ENCODE peak calls at places on chromosomes 12 and 14, in four cellular contexts. C is Right ventricle myocardium inferior, Y is gastroesophageal sphincter, H is psoas muscle. W is an unnamed sample.

GRCh38 chr14:77980475-77981321 is 180.8 kb downstream of the ADCK1 start:
- ATAC-seq in H (no peak), Y (no peak), C (peak), W (peak)

GRCh38 chr14:94361682-94362081 is 26.7 kb downstream of the SERPINA1 start:
- ATAC-seq in H (no peak), Y (no peak), C (no peak), W (no peak)

GRCh38 chr12:32198555-32198954 is 91.9 kb downstream of the BICD1 start:
- ATAC-seq in C (no peak), Y (no peak), H (no peak), W (peak)

GRCh38 chr12:131151558-131152345 is 198.0 kb downstream of the ADGRD1 start:
- ATAC-seq in Y (no peak), H (no peak), C (peak), W (no peak)

GRCh38 chr12:130655881-130656280 is 60.2 kb downstream of the RIMBP2 start:
- ATAC-seq in Y (no peak), C (no peak), H (no peak), W (no peak)

GRCh38 chr14:61695695-61696527 is 598 bp downstream of the HIF1A start:
- ATAC-seq in C (peak), H (peak), Y (peak), W (peak)

GRCh38 chr12:21989819-21990412 is 48.7 kb upstream of the ABCC9 start:
- ATAC-seq in H (no peak), C (no peak), Y (no peak), W (no peak)

GRCh38 chr12:3313655-3314305 is 177.2 kb upstream of the PRMT8 start:
- ATAC-seq in Y (peak), C (peak), H (no peak), W (no peak)

GRCh38 chr12:29591140-29592020 is 93.9 kb upstream of the OVCH1 start:
- ATAC-seq in Y (peak), H (peak), C (peak), W (no peak)

GRCh38 chr14:72864712-72865365 is 29.1 kb downstream of the DPF3 start:
- ATAC-seq in H (no peak), Y (no peak), C (peak), W (no peak)

GRCh38 chr12:780750-781379 is 28.5 kb downstream of the WNK1 start:
- ATAC-seq in Y (no peak), H (no peak), C (no peak), W (no peak)

GRCh38 chr12:21354641-21355040 is 18.1 kb upstream of the IAPP start:
- ATAC-seq in Y (no peak), H (no peak), C (no peak), W (no peak)

GRCh38 chr14:65303902-65304222 is 108.7 kb upstream of the FUT8 start:
- ATAC-seq in H (no peak), C (no peak), Y (no peak), W (no peak)

GRCh38 chr14:49550284-49551184 is 35.6 kb downstream of the RPS29 start:
- ATAC-seq in H (no peak), Y (no peak), C (no peak), W (no peak)

GRCh38 chr12:25063873-25064598 is 115.1 kb upstream of the BCAT1 start:
- ATAC-seq in Y (no peak), C (no peak), H (no peak), W (no peak)

GRCh38 chr12:237026-237815 is 23.3 kb upstream of the SLC6A12 start:
- ATAC-seq in Y (no peak), H (no peak), C (no peak), W (no peak)

GRCh38 chr14:72615511-72616121 is 278.3 kb downstream of the DPF3 start:
- ATAC-seq in C (no peak), Y (no peak), H (no peak), W (peak)

GRCh38 chr12:52518574-52519469 is 1.4 kb downstream of the KRT5 start:
- ATAC-seq in H (no peak), C (no peak), Y (no peak), W (no peak)

GRCh38 chr12:107509421-107509820 is 176.2 kb upstream of the PWP1 start:
- ATAC-seq in Y (no peak), H (no peak), C (no peak), W (no peak)

GRCh38 chr12:114673169-114673833 is 10.7 kb downstream of the TBX3 start:
- ATAC-seq in Y (no peak), C (peak), H (no peak), W (no peak)

GRCh38 chr12:125386652-125387051 is 321.4 kb downstream of the AACS start:
- ATAC-seq in C (no peak), Y (no peak), H (no peak), W (no peak)

GRCh38 chr14:41743140-41743539 is 136.5 kb downstream of the LRFN5 start:
- ATAC-seq in C (no peak), Y (no peak), H (no peak), W (no peak)

GRCh38 chr12:132154941-132155770 is 10.9 kb downstream of the NOC4L start:
- ATAC-seq in C (no peak), Y (no peak), H (no peak), W (no peak)

GRCh38 chr12:125683748-125684381 is 618.6 kb downstream of the AACS start:
- ATAC-seq in Y (no peak), H (no peak), C (no peak), W (peak)

GRCh38 chr14:89368490-89369477 is 48.2 kb downstream of the FOXN3 start:
- ATAC-seq in Y (no peak), H (peak), C (no peak), W (no peak)

W was measured in esophagus mucosa.